ENCODE peak calls at places on chromosomes 1 and 21, in four cellular contexts. One of them, this sample, is unnamed.

GRCh38 chr1:9676815-9677393 is 25.4 kb downstream of the PIK3CD start:
- DNase-seq in epithelial cell of esophagus: no peak
- DNase-seq in pancreas: no peak
- DNase-seq in uterus: no peak
- DNase-seq in this sample: no peak

GRCh38 chr1:192563129-192563528 is 12.4 kb upstream of the RGS1 start:
- DNase-seq in uterus: no peak
- DNase-seq in pancreas: no peak
- DNase-seq in epithelial cell of esophagus: no peak
- DNase-seq in this sample: no peak

GRCh38 chr1:162571696-162572095 is 10.2 kb downstream of the UAP1 start:
- DNase-seq in pancreas: no peak
- DNase-seq in uterus: no peak
- DNase-seq in epithelial cell of esophagus: no peak
- DNase-seq in this sample: no peak

GRCh38 chr1:67674260-67675011 is 10.6 kb upstream of the GADD45A start:
- DNase-seq in epithelial cell of esophagus: no peak
- DNase-seq in uterus: peak
- DNase-seq in pancreas: no peak
- DNase-seq in this sample: no peak

GRCh38 chr1:117964290-117965038 is 34.9 kb downstream of the WDR3 start:
- DNase-seq in uterus: no peak
- DNase-seq in pancreas: no peak
- DNase-seq in epithelial cell of esophagus: no peak
- DNase-seq in this sample: no peak

GRCh38 chr1:58650141-58650540 is 49.7 kb downstream of the MYSM1 start:
- DNase-seq in uterus: no peak
- DNase-seq in pancreas: no peak
- DNase-seq in epithelial cell of esophagus: peak
- DNase-seq in this sample: no peak

GRCh38 chr1:200139661-200140250 is 112.2 kb downstream of the NR5A2 start:
- DNase-seq in uterus: no peak
- DNase-seq in pancreas: no peak
- DNase-seq in epithelial cell of esophagus: peak
- DNase-seq in this sample: no peak

GRCh38 chr1:151790940-151791651 is 796 bp upstream of the TDRKH start:
- DNase-seq in epithelial cell of esophagus: peak
- DNase-seq in pancreas: no peak
- DNase-seq in uterus: no peak
- DNase-seq in this sample: no peak

GRCh38 chr1:176897350-176898236 is 266.9 kb downstream of the ASTN1 start:
- DNase-seq in uterus: peak
- DNase-seq in epithelial cell of esophagus: peak
- DNase-seq in pancreas: peak
- DNase-seq in this sample: peak

GRCh38 chr1:41241748-41242644 is at the start of gene SCMH1:
- DNase-seq in epithelial cell of esophagus: peak
- DNase-seq in pancreas: peak
- DNase-seq in uterus: peak
- DNase-seq in this sample: no peak

GRCh38 chr1:202244841-202245261 is 51.3 kb downstream of the LGR6 start:
- DNase-seq in epithelial cell of esophagus: no peak
- DNase-seq in uterus: no peak
- DNase-seq in pancreas: peak
- DNase-seq in this sample: no peak

GRCh38 chr21:23316190-23316589 is 2291.1 kb downstream of the MRPL39 start:
- DNase-seq in epithelial cell of esophagus: no peak
- DNase-seq in uterus: no peak
- DNase-seq in pancreas: no peak
- DNase-seq in this sample: no peak

GRCh38 chr1:82907313-82907712 is 1091.6 kb downstream of the TTLL7 start:
- DNase-seq in uterus: no peak
- DNase-seq in pancreas: no peak
- DNase-seq in epithelial cell of esophagus: no peak
- DNase-seq in this sample: no peak

GRCh38 chr21:43276811-43277210 is 108.0 kb downstream of the CRYAA start:
- DNase-seq in epithelial cell of esophagus: no peak
- DNase-seq in uterus: no peak
- DNase-seq in pancreas: no peak
- DNase-seq in this sample: no peak

GRCh38 chr1:230796626-230797025 is 49.4 kb downstream of the CAPN9 start:
- DNase-seq in epithelial cell of esophagus: no peak
- DNase-seq in pancreas: no peak
- DNase-seq in uterus: no peak
- DNase-seq in this sample: no peak

GRCh38 chr1:240217398-240217797 is 125.7 kb downstream of the FMN2 start:
- DNase-seq in epithelial cell of esophagus: no peak
- DNase-seq in uterus: no peak
- DNase-seq in pancreas: no peak
- DNase-seq in this sample: no peak

GRCh38 chr1:85074365-85074964 is 26.2 kb upstream of the MCOLN3 start:
- DNase-seq in uterus: no peak
- DNase-seq in epithelial cell of esophagus: no peak
- DNase-seq in pancreas: no peak
- DNase-seq in this sample: no peak

DNA sequence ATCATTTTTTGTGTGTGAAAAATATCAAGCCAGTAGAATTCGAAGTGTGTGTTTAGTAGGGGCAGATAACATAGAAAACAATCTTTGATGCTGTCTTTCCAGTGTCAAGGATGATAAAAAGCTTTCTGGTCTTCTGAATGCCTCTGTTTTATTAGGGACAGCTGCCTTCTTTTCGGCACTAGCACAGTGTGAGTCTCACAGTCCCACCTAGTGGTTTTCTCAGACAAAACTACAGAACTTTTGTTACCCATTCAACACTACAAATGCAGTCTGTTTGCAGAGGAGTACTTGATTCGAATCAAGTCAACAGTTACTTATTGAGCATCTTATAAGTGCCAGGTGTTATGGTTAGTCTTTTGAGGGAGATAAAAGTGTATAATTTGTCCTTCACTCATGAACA is 30.6 kb upstream of the MCOLN3 start:
- DNase-seq in pancreas: no peak
- DNase-seq in epithelial cell of esophagus: peak
- DNase-seq in uterus: no peak
- DNase-seq in this sample: no peak
- TF ChIP-seq CTCF in pancreas: no peak
- TF ChIP-seq CTCF in epithelial cell of esophagus: no peak
- TF ChIP-seq CTCF in uterus: peak
- TF ChIP-seq CTCF in this sample: peak

GRCh38 chr1:181898773-181899172 is 162.7 kb downstream of the ZNF648 start:
- DNase-seq in uterus: no peak
- DNase-seq in epithelial cell of esophagus: peak
- DNase-seq in pancreas: no peak
- DNase-seq in this sample: no peak
- TF ChIP-seq CTCF in uterus: no peak
- TF ChIP-seq CTCF in epithelial cell of esophagus: no peak
- TF ChIP-seq CTCF in pancreas: no peak
- TF ChIP-seq CTCF in this sample: no peak

GRCh38 chr1:98406346-98407088 is 255.0 kb upstream of the SNX7 start:
- DNase-seq in uterus: no peak
- DNase-seq in pancreas: no peak
- DNase-seq in epithelial cell of esophagus: no peak
- DNase-seq in this sample: no peak
- TF ChIP-seq CTCF in uterus: no peak
- TF ChIP-seq CTCF in pancreas: no peak
- TF ChIP-seq CTCF in epithelial cell of esophagus: no peak
- TF ChIP-seq CTCF in this sample: peak

GRCh38 chr1:186473047-186473446 is 12.1 kb upstream of the PDC start:
- DNase-seq in pancreas: no peak
- DNase-seq in uterus: no peak
- DNase-seq in epithelial cell of esophagus: no peak
- DNase-seq in this sample: no peak
- TF ChIP-seq CTCF in pancreas: no peak
- TF ChIP-seq CTCF in uterus: no peak
- TF ChIP-seq CTCF in epithelial cell of esophagus: no peak
- TF ChIP-seq CTCF in this sample: no peak

GRCh38 chr1:15137807-15138206 is 15.7 kb upstream of the TMEM51 start:
- DNase-seq in uterus: no peak
- DNase-seq in pancreas: no peak
- DNase-seq in epithelial cell of esophagus: no peak
- DNase-seq in this sample: no peak

GRCh38 chr1:15139654-15140350 is 13.7 kb upstream of the TMEM51 start:
- DNase-seq in epithelial cell of esophagus: peak
- DNase-seq in pancreas: peak
- DNase-seq in uterus: no peak
- DNase-seq in this sample: no peak

GRCh38 chr1:15145327-15145726 is 8.2 kb upstream of the TMEM51 start:
- DNase-seq in epithelial cell of esophagus: no peak
- DNase-seq in uterus: no peak
- DNase-seq in pancreas: no peak
- DNase-seq in this sample: no peak

GRCh38 chr1:15146142-15146541 is 7.4 kb upstream of the TMEM51 start:
- DNase-seq in uterus: no peak
- DNase-seq in pancreas: no peak
- DNase-seq in epithelial cell of esophagus: no peak
- DNase-seq in this sample: no peak

DNA sequence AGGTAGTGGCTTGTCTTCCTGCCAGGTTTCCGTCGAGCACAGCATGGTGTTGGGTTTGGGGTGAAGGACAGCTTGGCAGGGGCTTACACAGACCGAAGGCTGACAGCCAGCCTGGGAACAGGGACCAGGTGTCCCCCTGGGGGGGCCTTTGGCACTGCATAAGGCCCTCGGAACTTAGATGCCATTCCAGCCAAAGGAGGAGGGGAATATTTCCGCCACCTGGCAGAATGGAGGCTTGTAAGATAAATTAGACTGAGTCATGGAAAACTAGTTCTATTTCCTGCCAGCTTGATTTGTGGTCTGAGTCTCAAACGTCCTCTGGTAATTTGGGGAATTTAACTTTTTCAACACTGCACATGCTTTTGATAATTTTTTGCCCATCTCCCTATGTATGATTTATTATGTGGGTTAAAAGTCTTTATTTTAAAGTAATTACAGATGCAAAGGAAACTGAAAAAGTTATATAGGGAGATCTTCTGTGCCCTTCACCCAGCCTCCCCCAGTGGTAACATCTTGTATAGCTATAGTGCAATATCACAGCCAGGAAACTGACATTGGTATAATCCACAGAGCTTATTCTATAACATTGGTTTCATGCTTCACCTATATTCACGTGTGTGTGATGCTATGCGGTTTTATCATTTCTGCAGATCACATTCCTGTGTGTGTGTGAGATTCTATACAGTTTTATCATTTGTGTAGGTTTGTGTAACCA is 11.5 kb upstream of the TMEM51 start:
- DNase-seq in uterus: no peak
- DNase-seq in pancreas: peak
- DNase-seq in epithelial cell of esophagus: peak
- DNase-seq in this sample: no peak
- TF ChIP-seq CTCF in uterus: no peak
- TF ChIP-seq CTCF in pancreas: no peak
- TF ChIP-seq CTCF in epithelial cell of esophagus: no peak
- TF ChIP-seq CTCF in this sample: no peak

GRCh38 chr1:18949689-18950414 is 6.6 kb downstream of the IFFO2 start:
- DNase-seq in epithelial cell of esophagus: peak
- DNase-seq in pancreas: no peak
- DNase-seq in uterus: peak
- DNase-seq in this sample: no peak
- TF ChIP-seq CTCF in epithelial cell of esophagus: peak
- TF ChIP-seq CTCF in pancreas: no peak
- TF ChIP-seq CTCF in uterus: no peak
- TF ChIP-seq CTCF in this sample: no peak

DNA sequence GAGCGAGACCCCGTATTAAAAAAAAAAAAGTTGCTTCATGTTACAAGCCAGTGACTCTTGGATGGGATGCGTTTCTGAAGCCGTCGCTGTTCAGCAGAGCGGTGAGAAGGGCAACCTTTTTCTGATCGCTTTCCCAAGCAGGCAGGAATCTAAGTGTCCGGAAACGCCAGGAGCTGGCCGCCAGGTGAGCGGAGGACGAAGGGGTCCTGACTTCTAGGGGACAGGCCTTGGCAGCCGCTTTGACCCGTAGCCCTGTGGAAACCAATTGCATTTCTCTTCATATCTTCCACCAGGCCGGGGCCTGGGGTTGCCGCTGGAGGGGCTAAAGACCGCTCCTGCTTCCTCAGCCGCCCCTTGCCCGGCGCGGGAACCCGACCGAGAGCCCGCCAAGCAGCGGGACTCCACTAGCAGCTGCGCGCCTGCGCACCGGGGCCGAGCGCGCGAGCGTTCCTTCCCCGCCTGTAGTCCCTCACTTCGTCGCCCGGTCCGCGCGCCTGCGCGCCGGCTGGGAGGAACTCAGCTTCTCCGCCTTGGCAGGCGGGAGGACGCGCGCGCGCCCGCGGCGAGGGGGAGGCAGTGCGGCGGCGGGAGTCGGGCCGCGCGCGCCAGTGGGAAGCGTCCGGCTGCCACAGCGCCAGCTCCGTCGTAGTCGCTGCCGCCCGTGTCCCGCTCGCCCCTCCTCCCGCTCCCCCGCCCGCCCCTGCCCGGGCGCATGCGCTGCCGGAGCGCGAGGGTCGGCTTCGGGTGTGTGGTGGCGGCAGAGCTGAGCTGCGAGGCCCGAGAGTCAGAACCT is at the start of gene SPEN:
- DNase-seq in uterus: peak
- DNase-seq in pancreas: peak
- DNase-seq in epithelial cell of esophagus: peak
- DNase-seq in this sample: no peak
- TF ChIP-seq CTCF in uterus: peak
- TF ChIP-seq CTCF in pancreas: no peak
- TF ChIP-seq CTCF in epithelial cell of esophagus: no peak
- TF ChIP-seq CTCF in this sample: no peak

DNA sequence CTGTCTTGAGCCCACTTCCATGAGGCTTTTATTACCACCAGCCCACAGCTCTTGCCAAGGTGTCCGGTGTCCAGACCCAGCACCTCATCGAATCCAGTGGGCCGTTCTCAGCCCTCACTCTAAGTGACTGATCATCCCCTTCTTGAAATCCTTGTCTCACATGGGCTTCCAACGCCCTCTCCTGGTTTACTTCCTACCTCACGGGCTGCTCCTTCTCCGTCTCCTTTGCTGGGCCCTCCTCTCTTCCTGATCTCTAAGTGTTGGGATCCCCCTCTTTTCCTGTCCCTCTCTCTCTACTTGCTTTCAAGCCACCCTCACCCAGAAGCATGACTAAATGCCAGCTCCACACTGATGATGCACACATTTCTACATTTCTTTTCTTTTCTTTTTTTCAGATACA is 9.0 kb upstream of the RHBG start:
- DNase-seq in uterus: no peak
- DNase-seq in pancreas: no peak
- DNase-seq in epithelial cell of esophagus: peak
- DNase-seq in this sample: no peak
- TF ChIP-seq CTCF in uterus: no peak
- TF ChIP-seq CTCF in pancreas: no peak
- TF ChIP-seq CTCF in epithelial cell of esophagus: peak
- TF ChIP-seq CTCF in this sample: peak

GRCh38 chr1:44237721-44238457 is 24.6 kb downstream of the DMAP1 start:
- DNase-seq in epithelial cell of esophagus: no peak
- DNase-seq in pancreas: no peak
- DNase-seq in uterus: peak
- DNase-seq in this sample: peak
- TF ChIP-seq CTCF in epithelial cell of esophagus: peak
- TF ChIP-seq CTCF in pancreas: no peak
- TF ChIP-seq CTCF in uterus: peak
- TF ChIP-seq CTCF in this sample: peak